ENCODE peak calls at places on chromosomes 1 and 21, in seven cellular contexts. P is NCI-H2081, O is lower leg skin, T is NCI-H1092 treated with DMSO at 0.1 percent for 48 hours, U is NCI-H146, Z is HEK293T, W is NCI-H1417. A is an unnamed sample.

GRCh38 chr1:7856345-7856744 is 3.5 kb upstream of the UTS2 start:
- DNase-seq in P (no peak), O (no peak), T (no peak), U (no peak), Z (no peak), W (no peak), A (no peak)

GRCh38 chr1:8035289-8035688 is 9.2 kb upstream of the ERRFI1 start:
- DNase-seq in P (no peak), O (no peak), T (no peak), U (no peak), Z (no peak), W (no peak), A (no peak)

GRCh38 chr21:32613436-32614043 is 1.4 kb upstream of the CFAP298 start:
- DNase-seq in P (no peak), O (no peak), T (no peak), U (no peak), Z (no peak), W (peak; percentile 65), A (no peak)

GRCh38 chr1:208203127-208203847 is 40.9 kb downstream of the PLXNA2 start:
- DNase-seq in P (peak; percentile 83), O (no peak), T (peak; percentile 100), U (peak; percentile 82), Z (no peak), W (peak; percentile 97), A (peak; percentile 97)

GRCh38 chr1:248625971-248626370 is 8.9 kb downstream of the OR2T11 start:
- DNase-seq in P (no peak), O (no peak), T (no peak), U (no peak), Z (no peak), W (no peak), A (no peak)

GRCh38 chr1:27009601-27010197 is 3.0 kb downstream of the TENT5B start:
- DNase-seq in P (no peak), O (peak; percentile 64), T (no peak), U (no peak), Z (no peak), W (no peak), A (peak; percentile 68)

GRCh38 chr1:221150996-221151395 is 271.8 kb downstream of the HLX start:
- DNase-seq in P (no peak), O (no peak), T (no peak), U (no peak), Z (no peak), W (no peak), A (no peak)

GRCh38 chr21:42309753-42310213 is 5.4 kb downstream of the TFF3 start:
- DNase-seq in P (peak; percentile 68), O (no peak), T (peak; percentile 84), U (peak; percentile 54), Z (peak; percentile 87), W (peak; percentile 72), A (peak; percentile 72)

GRCh38 chr21:16194851-16195251 is 465.1 kb downstream of the USP25 start:
- DNase-seq in P (no peak), O (no peak), T (no peak), U (no peak), Z (no peak), W (no peak), A (no peak)

GRCh38 chr1:215568287-215568692 is 1.2 kb downstream of the KCTD3 start:
- DNase-seq in P (no peak), O (peak; percentile 38), T (peak; percentile 70), U (no peak), Z (no peak), W (no peak), A (peak; percentile 77)

GRCh38 chr1:31263408-31263807 is 23.7 kb upstream of the NKAIN1 start:
- DNase-seq in P (no peak), O (no peak), T (no peak), U (no peak), Z (no peak), W (no peak), A (no peak)

GRCh38 chr1:18643154-18644012 is 12.7 kb downstream of the PAX7 start:
- DNase-seq in P (no peak), O (no peak), T (no peak), U (no peak), Z (peak; percentile 37), W (no peak), A (peak; percentile 20)

GRCh38 chr1:209641216-209642181 is 10.7 kb downstream of the LAMB3 start:
- DNase-seq in P (no peak), O (no peak), T (no peak), U (no peak), Z (no peak), W (no peak), A (no peak)

GRCh38 chr1:12552951-12553921 is 64.8 kb downstream of the DHRS3 start:
- DNase-seq in P (no peak), O (no peak), T (no peak), U (no peak), Z (peak; percentile 7), W (no peak), A (no peak)

GRCh38 chr21:38839683-38840286 is 34.1 kb downstream of the ETS2 start:
- DNase-seq in P (no peak), O (no peak), T (no peak), U (no peak), Z (no peak), W (no peak), A (no peak)

GRCh38 chr1:227395391-227396028 is 77.2 kb upstream of the CDC42BPA start:
- DNase-seq in P (no peak), O (no peak), T (no peak), U (no peak), Z (no peak), W (no peak), A (no peak)

GRCh38 chr1:163583782-163584181 is 262.0 kb downstream of the NUF2 start:
- DNase-seq in P (no peak), O (no peak), T (no peak), U (no peak), Z (no peak), W (no peak), A (peak; percentile 24)

GRCh38 chr1:169741666-169742394 is 8.0 kb upstream of the SELE start:
- DNase-seq in P (no peak), O (no peak), T (no peak), U (no peak), Z (no peak), W (no peak), A (no peak)